ENCODE peak calls at places on chromosomes 1 and 21, in nine cellular contexts. Q is stimulated activated naive CD4-positive, alpha-beta T cell treated with Interleukin-2 at 50 U/mL for 16 hours; H is GM03348; W is esophagus muscularis mucosa; U is foreskin fibroblast; L is NCI-H1092 treated with DMSO at 0.1 percent for 48 hours; E is choroid plexus epithelial cell; V is stimulated activated CD8-positive, alpha-beta memory T cell treated with anti-CD3 and anti-CD28 coated beads, Interleukin-4, amount 100 ng/mL, for 4 hours; T is NCI-H774. X is an unnamed sample.

GRCh38 chr1:2890221-2890850 is 88.8 kb upstream of the TTC34 start:
- DNase-seq in E (no peak), T (no peak), U (no peak), L (no peak), W (no peak), H (no peak), Q (no peak), V (no peak), X (no peak)

GRCh38 chr1:2349821-2350220 is 41.5 kb downstream of the MORN1 start:
- DNase-seq in Q (no peak), W (no peak), L (peak), T (no peak), E (no peak), U (no peak), V (no peak), H (no peak), X (no peak)

GRCh38 chr1:184160942-184161698 is 109.6 kb downstream of the TSEN15 start:
- DNase-seq in L (no peak), U (no peak), E (peak), Q (peak), V (no peak), T (no peak), H (peak), W (peak), X (no peak)

GRCh38 chr1:168509875-168510594 is 33.8 kb downstream of the XCL2 start:
- DNase-seq in E (no peak), H (no peak), V (no peak), W (no peak), L (no peak), U (no peak), Q (no peak), T (no peak), X (no peak)

GRCh38 chr1:65773391-65773790 is 19.3 kb upstream of the PDE4B start:
- DNase-seq in L (no peak), U (peak), E (no peak), V (no peak), H (no peak), W (no peak), T (no peak), Q (no peak), X (no peak)

GRCh38 chr1:37474697-37475379 is 458 bp downstream of the ZC3H12A start:
- DNase-seq in Q (no peak), E (no peak), T (no peak), U (no peak), H (peak), V (no peak), L (no peak), W (no peak), X (no peak)

GRCh38 chr1:63004868-63005267 is 220.9 kb downstream of the ATG4C start:
- DNase-seq in H (no peak), Q (no peak), V (no peak), U (peak), W (no peak), E (peak), T (no peak), L (no peak), X (no peak)

GRCh38 chr1:107707111-107707510 is 257.9 kb downstream of the VAV3 start:
- DNase-seq in L (no peak), H (no peak), T (no peak), E (no peak), V (no peak), W (no peak), U (no peak), Q (no peak), X (no peak)

GRCh38 chr1:117095237-117095636 is 26.3 kb downstream of the TRIM45 start:
- DNase-seq in W (no peak), E (no peak), Q (no peak), H (peak), T (no peak), V (no peak), U (no peak), L (no peak), X (no peak)

GRCh38 chr1:158407092-158407491 is 7.8 kb upstream of the OR10T2 start:
- DNase-seq in H (no peak), Q (no peak), U (no peak), L (no peak), W (no peak), V (no peak), T (no peak), E (no peak), X (no peak)

GRCh38 chr1:177809844-177810243 is 160.0 kb downstream of the SEC16B start:
- DNase-seq in W (no peak), V (no peak), T (no peak), H (no peak), L (peak), E (no peak), U (no peak), Q (no peak), X (no peak)

GRCh38 chr1:61993331-61993961 is 201.2 kb upstream of the L1TD1 start:
- DNase-seq in E (peak), H (no peak), L (no peak), V (no peak), Q (no peak), W (no peak), T (no peak), U (no peak), X (no peak)

GRCh38 chr21:46145159-46145839 is 10.1 kb downstream of the FTCD start:
- DNase-seq in T (no peak), U (no peak), L (no peak), E (no peak), W (no peak), Q (no peak), V (no peak), H (no peak), X (no peak)

GRCh38 chr1:167404161-167404888 is 114.0 kb downstream of the CD247 start:
- DNase-seq in E (peak), W (no peak), Q (no peak), L (no peak), H (no peak), T (no peak), V (no peak), U (no peak), X (no peak)

GRCh38 chr1:9657521-9658032 is 6.0 kb downstream of the PIK3CD start:
- DNase-seq in Q (no peak), H (no peak), T (no peak), L (no peak), E (no peak), V (no peak), U (no peak), W (no peak), X (no peak)

GRCh38 chr21:29219165-29219770 is 79.5 kb upstream of the BACH1 start:
- DNase-seq in U (no peak), Q (no peak), W (no peak), L (no peak), H (no peak), T (no peak), V (no peak), E (peak), X (no peak)

GRCh38 chr1:10456661-10457060 is 6.8 kb downstream of the CORT start:
- DNase-seq in W (no peak), E (no peak), L (no peak), Q (no peak), U (no peak), T (no peak), V (no peak), H (no peak), X (no peak)

GRCh38 chr1:97451422-97451821 is 469.4 kb downstream of the DPYD start:
- DNase-seq in T (no peak), H (no peak), E (peak), W (no peak), U (no peak), Q (no peak), L (no peak), V (no peak), X (no peak)

GRCh38 chr1:37177230-37177864 is 143.0 kb upstream of the GRIK3 start:
- DNase-seq in U (no peak), T (peak), Q (no peak), L (peak), V (no peak), W (peak), E (peak), H (no peak), X (peak)

GRCh38 chr1:76868154-76868882 is 1.0 kb downstream of the ST6GALNAC5 start:
- DNase-seq in H (peak), E (peak), Q (no peak), W (no peak), V (no peak), L (peak), T (no peak), U (no peak), X (no peak)

GRCh38 chr1:61244114-61244513 is 161.8 kb downstream of the NFIA start:
- DNase-seq in W (no peak), H (peak), T (no peak), Q (no peak), V (no peak), L (peak), E (peak), U (no peak), X (peak)

GRCh38 chr1:180211860-180212229 is 18.2 kb upstream of the LHX4 start:
- DNase-seq in T (no peak), W (no peak), Q (no peak), U (no peak), L (no peak), E (no peak), V (no peak), H (no peak), X (no peak)

GRCh38 chr1:237226177-237226944 is 184.4 kb downstream of the RYR2 start:
- DNase-seq in V (no peak), H (no peak), U (no peak), E (no peak), W (no peak), L (no peak), Q (no peak), T (no peak), X (no peak)

GRCh38 chr1:84936116-84936810 is 43.3 kb upstream of the LPAR3 start:
- DNase-seq in Q (peak), U (peak), L (peak), H (peak), V (no peak), W (no peak), E (peak), T (peak), X (peak)

GRCh38 chr1:234848972-234849641 is 239.1 kb upstream of the IRF2BP2 start:
- DNase-seq in E (peak), H (peak), V (no peak), W (no peak), T (no peak), U (peak), Q (no peak), L (no peak), X (no peak)

GRCh38 chr1:170198090-170198489 is 52.3 kb downstream of the NTMT2 start:
- DNase-seq in Q (no peak), H (no peak), L (no peak), T (no peak), V (no peak), E (no peak), W (no peak), U (no peak), X (no peak)

GRCh38 chr1:32872189-32872898 is 1.6 kb upstream of the FNDC5 start:
- DNase-seq in V (peak), Q (peak), T (peak), U (no peak), H (peak), E (peak), W (no peak), L (peak), X (peak)

GRCh38 chr1:91005285-91005684 is 16.6 kb downstream of the ZNF644 start:
- DNase-seq in H (no peak), V (no peak), L (no peak), E (no peak), U (no peak), T (no peak), Q (no peak), W (no peak), X (no peak)

GRCh38 chr1:223738465-223739365 is 26.4 kb downstream of the CAPN2 start:
- DNase-seq in E (no peak), V (no peak), H (no peak), Q (no peak), U (no peak), T (no peak), L (no peak), W (no peak), X (no peak)

GRCh38 chr1:6075747-6076146 is 30.1 kb downstream of the KCNAB2 start:
- DNase-seq in T (no peak), V (no peak), Q (no peak), E (no peak), U (no peak), W (no peak), L (no peak), H (no peak), X (no peak)

GRCh38 chr1:173496757-173497323 is 19.7 kb downstream of the PRDX6 start:
- DNase-seq in V (no peak), U (no peak), W (no peak), T (no peak), Q (no peak), H (no peak), E (no peak), L (no peak), X (no peak)

GRCh38 chr1:8398086-8398485 is 80.2 kb downstream of the SLC45A1 start:
- DNase-seq in U (no peak), H (no peak), E (no peak), T (no peak), W (no peak), L (no peak), Q (no peak), V (no peak), X (no peak)

GRCh38 chr1:31707711-31708110 is 3.9 kb upstream of the COL16A1 start:
- DNase-seq in Q (no peak), U (peak), V (no peak), H (peak), L (no peak), T (no peak), E (peak), W (no peak), X (no peak)

GRCh38 chr1:234554478-234555311 is 55.3 kb downstream of the IRF2BP2 start:
- DNase-seq in L (peak), H (no peak), Q (no peak), E (no peak), V (no peak), W (no peak), T (peak), U (no peak), X (no peak)

GRCh38 chr1:26932536-26932935 is 11.0 kb downstream of the NUDC start:
- DNase-seq in T (no peak), L (no peak), Q (no peak), V (no peak), E (no peak), H (no peak), W (no peak), U (no peak), X (no peak)